ENCODE peak calls at places on chromosomes 4 and X, in nine cellular contexts. A is NCI-H748 treated with DMSO at 0.1 percent for 48 hours; K is T-cell; S is PC-3; J is kidney epithelial cell; G is CD8-positive, alpha-beta T cell; I is stromal cell of bone marrow; U is naive B cell; Q is activated CD4-positive, alpha-beta T cell treated with anti-CD3 and anti-CD28 coated beads, Interleukin-2, amount 50 U/mL, for 1 hour. W is an unnamed sample.

GRCh38 chrX:14028473-14028872 is 1.2 kb downstream of the GEMIN8 start:
- DNase-seq in A (no peak), K (no peak), S (no peak), J (no peak), G (no peak), I (no peak), U (no peak), Q (no peak), W (no peak)

GRCh38 chrX:130120746-130121504 is 10.6 kb upstream of the ELF4 start:
- DNase-seq in A (peak), K (peak), S (peak), J (no peak), G (peak), I (peak), U (peak), Q (peak), W (no peak)

GRCh38 chr4:7625073-7625472 is 190.3 kb upstream of the PSAPL1 start:
- DNase-seq in A (no peak), K (no peak), S (peak), J (no peak), G (no peak), I (peak), U (no peak), Q (no peak), W (no peak)

GRCh38 chr4:1451106-1451751 is 45.0 kb upstream of the NKX1-1 start:
- DNase-seq in A (no peak), K (no peak), S (no peak), J (no peak), G (peak), I (no peak), U (no peak), Q (no peak), W (no peak)

GRCh38 chr4:140644470-140645185 is 75.9 kb upstream of the UCP1 start:
- DNase-seq in A (no peak), K (no peak), S (no peak), J (no peak), G (no peak), I (no peak), U (no peak), Q (no peak), W (no peak)

GRCh38 chrX:23168291-23168690 is 166.4 kb upstream of the PTCHD1 start:
- DNase-seq in A (no peak), K (no peak), S (no peak), J (no peak), G (no peak), I (no peak), U (no peak), Q (no peak), W (no peak)

GRCh38 chr4:38717604-38718003 is 53.6 kb downstream of the KLF3 start:
- DNase-seq in A (no peak), K (no peak), S (no peak), J (no peak), G (no peak), I (peak), U (no peak), Q (no peak), W (no peak)

GRCh38 chr4:185504098-185505047 is 30.9 kb downstream of the PDLIM3 start:
- DNase-seq in A (no peak), K (no peak), S (peak), J (peak), G (no peak), I (no peak), U (no peak), Q (no peak), W (no peak)

GRCh38 chr4:135508006-135508714 is 1306.6 kb upstream of the PABPC4L start:
- DNase-seq in A (no peak), K (no peak), S (peak), J (peak), G (no peak), I (peak), U (no peak), Q (no peak), W (no peak)

GRCh38 chr4:74375824-74376426 is 11.0 kb downstream of the EREG start:
- DNase-seq in A (no peak), K (no peak), S (peak), J (no peak), G (no peak), I (no peak), U (no peak), Q (no peak), W (no peak)

GRCh38 chr4:127737295-127737694 is 7.1 kb downstream of the SLC25A31 start:
- DNase-seq in A (no peak), K (no peak), S (no peak), J (no peak), G (no peak), I (no peak), U (no peak), Q (no peak), W (no peak)

GRCh38 chr4:185282968-185283367 is 73.6 kb downstream of the SNX25 start:
- DNase-seq in A (no peak), K (no peak), S (peak), J (no peak), G (no peak), I (no peak), U (no peak), Q (no peak), W (no peak)

GRCh38 chr4:26819478-26819877 is 41.2 kb upstream of the STIM2 start:
- DNase-seq in A (no peak), K (no peak), S (no peak), J (no peak), G (no peak), I (no peak), U (no peak), Q (no peak), W (no peak)

GRCh38 chrX:54386314-54386713 is 28.5 kb upstream of the WNK3 start:
- DNase-seq in A (no peak), K (no peak), S (peak), J (no peak), G (no peak), I (no peak), U (no peak), Q (no peak), W (no peak)

GRCh38 chr4:41644915-41645295 is 103.6 kb downstream of the PHOX2B start:
- DNase-seq in A (no peak), K (no peak), S (no peak), J (no peak), G (no peak), I (no peak), U (no peak), Q (no peak), W (no peak)

GRCh38 chrX:120269379-120270035 is 18.9 kb downstream of the ZBTB33 start:
- DNase-seq in A (no peak), K (no peak), S (no peak), J (no peak), G (no peak), I (no peak), U (peak), Q (no peak), W (no peak)

GRCh38 chr4:10667651-10668341 is 16.8 kb downstream of the CLNK start:
- DNase-seq in A (no peak), K (no peak), S (no peak), J (no peak), G (no peak), I (no peak), U (no peak), Q (no peak), W (no peak)

GRCh38 chrX:129568349-129568748 is 28.3 kb downstream of the OCRL start:
- DNase-seq in A (no peak), K (no peak), S (no peak), J (no peak), G (no peak), I (no peak), U (no peak), Q (no peak), W (no peak)

GRCh38 chr4:153267915-153268694 is 63.9 kb downstream of the TRIM2 start:
- DNase-seq in A (no peak), K (no peak), S (no peak), J (no peak), G (no peak), I (no peak), U (no peak), Q (no peak), W (no peak)

W was measured in GM12864.